ENCODE peak calls at places on chromosome 13, in five cellular contexts. One of them, this sample, is unnamed.

GRCh38 chr13:92807343-92807742 is 419.3 kb upstream of the GPC6 start:
- DNase-seq in NCI-H2029 treated with DMSO at 0.1 percent for 48 hours: no peak
- DNase-seq in lung: no peak
- DNase-seq in stimulated activated CD8-positive, alpha-beta memory T cell treated with anti-CD3 and anti-CD28 coated beads, Interleukin-4, amount 100 ng/mL, for 1 hour: no peak
- DNase-seq in stimulated activated CD4-positive, alpha-beta T cell treated with anti-CD3 and anti-CD28 coated beads, Interleukin-2, amount 100 ng/mL, for 48 hours: no peak
- DNase-seq in this sample: no peak

GRCh38 chr13:30727491-30728350 is 7.6 kb upstream of the ALOX5AP start:
- DNase-seq in lung: no peak
- DNase-seq in stimulated activated CD4-positive, alpha-beta T cell treated with anti-CD3 and anti-CD28 coated beads, Interleukin-2, amount 100 ng/mL, for 48 hours: no peak
- DNase-seq in stimulated activated CD8-positive, alpha-beta memory T cell treated with anti-CD3 and anti-CD28 coated beads, Interleukin-4, amount 100 ng/mL, for 1 hour: no peak
- DNase-seq in NCI-H2029 treated with DMSO at 0.1 percent for 48 hours: no peak
- DNase-seq in this sample: no peak

GRCh38 chr13:73081256-73081915 is 22.6 kb downstream of the KLF5 start:
- DNase-seq in lung: no peak
- DNase-seq in NCI-H2029 treated with DMSO at 0.1 percent for 48 hours: no peak
- DNase-seq in stimulated activated CD8-positive, alpha-beta memory T cell treated with anti-CD3 and anti-CD28 coated beads, Interleukin-4, amount 100 ng/mL, for 1 hour: no peak
- DNase-seq in stimulated activated CD4-positive, alpha-beta T cell treated with anti-CD3 and anti-CD28 coated beads, Interleukin-2, amount 100 ng/mL, for 48 hours: no peak
- DNase-seq in this sample: no peak

GRCh38 chr13:113930711-113931637 is 42.9 kb downstream of the C13orf46 start:
- DNase-seq in lung: no peak
- DNase-seq in stimulated activated CD8-positive, alpha-beta memory T cell treated with anti-CD3 and anti-CD28 coated beads, Interleukin-4, amount 100 ng/mL, for 1 hour: peak
- DNase-seq in stimulated activated CD4-positive, alpha-beta T cell treated with anti-CD3 and anti-CD28 coated beads, Interleukin-2, amount 100 ng/mL, for 48 hours: peak
- DNase-seq in NCI-H2029 treated with DMSO at 0.1 percent for 48 hours: no peak
- DNase-seq in this sample: peak

GRCh38 chr13:33676700-33677048 is 141.3 kb upstream of the RFC3 start:
- DNase-seq in stimulated activated CD4-positive, alpha-beta T cell treated with anti-CD3 and anti-CD28 coated beads, Interleukin-2, amount 100 ng/mL, for 48 hours: no peak
- DNase-seq in NCI-H2029 treated with DMSO at 0.1 percent for 48 hours: peak
- DNase-seq in lung: peak
- DNase-seq in stimulated activated CD8-positive, alpha-beta memory T cell treated with anti-CD3 and anti-CD28 coated beads, Interleukin-4, amount 100 ng/mL, for 1 hour: no peak
- DNase-seq in this sample: no peak

GRCh38 chr13:33229446-33230177 is 55.9 kb downstream of the STARD13 start:
- DNase-seq in NCI-H2029 treated with DMSO at 0.1 percent for 48 hours: no peak
- DNase-seq in lung: no peak
- DNase-seq in stimulated activated CD8-positive, alpha-beta memory T cell treated with anti-CD3 and anti-CD28 coated beads, Interleukin-4, amount 100 ng/mL, for 1 hour: no peak
- DNase-seq in stimulated activated CD4-positive, alpha-beta T cell treated with anti-CD3 and anti-CD28 coated beads, Interleukin-2, amount 100 ng/mL, for 48 hours: no peak
- DNase-seq in this sample: no peak

GRCh38 chr13:109288151-109288709 is 498.2 kb downstream of the IRS2 start:
- DNase-seq in stimulated activated CD8-positive, alpha-beta memory T cell treated with anti-CD3 and anti-CD28 coated beads, Interleukin-4, amount 100 ng/mL, for 1 hour: no peak
- DNase-seq in NCI-H2029 treated with DMSO at 0.1 percent for 48 hours: no peak
- DNase-seq in lung: no peak
- DNase-seq in stimulated activated CD4-positive, alpha-beta T cell treated with anti-CD3 and anti-CD28 coated beads, Interleukin-2, amount 100 ng/mL, for 48 hours: no peak
- DNase-seq in this sample: no peak

GRCh38 chr13:109904218-109904617 is 117.8 kb upstream of the IRS2 start:
- DNase-seq in stimulated activated CD8-positive, alpha-beta memory T cell treated with anti-CD3 and anti-CD28 coated beads, Interleukin-4, amount 100 ng/mL, for 1 hour: no peak
- DNase-seq in lung: no peak
- DNase-seq in NCI-H2029 treated with DMSO at 0.1 percent for 48 hours: no peak
- DNase-seq in stimulated activated CD4-positive, alpha-beta T cell treated with anti-CD3 and anti-CD28 coated beads, Interleukin-2, amount 100 ng/mL, for 48 hours: no peak
- DNase-seq in this sample: no peak

This sample was measured in omental fat pad.